ENCODE peak calls at places on chromosomes 1 and 21, in eight cellular contexts. I is C1 segment of cervical spinal cord; Z is mesothelial cell of epicardium; S is stimulated activated CD8-positive, alpha-beta memory T cell treated with anti-CD3 and anti-CD28 coated beads, Interleukin-7, amount 100 ng/mL, for 24 hours; O is stimulated activated CD4-positive, alpha-beta T cell treated with anti-CD3 and anti-CD28 coated beads, Interleukin-2, amount 100 ng/mL, for 48 hours; E is stimulated activated naive CD4-positive, alpha-beta T cell; L is BJ; Q is GM23338. X is an unnamed sample.

GRCh38 chr1:38003261-38004250 is 1.8 kb downstream of the FHL3 start:
- DNase-seq in I (no peak), Z (no peak), S (no peak), O (no peak), E (no peak), L (no peak), Q (peak; percentile 41), X (no peak)

GRCh38 chr1:162681127-162681435 is 48.8 kb downstream of the DDR2 start:
- DNase-seq in I (no peak), Z (no peak), S (no peak), O (no peak), E (no peak), L (no peak), Q (no peak), X (no peak)

GRCh38 chr1:236416165-236416564 is 22.1 kb downstream of the EDARADD start:
- DNase-seq in I (no peak), Z (no peak), S (no peak), O (no peak), E (no peak), L (no peak), Q (no peak), X (no peak)

GRCh38 chr1:158781104-158781503 is at the start of gene OR6N2:
- DNase-seq in I (no peak), Z (no peak), S (no peak), O (no peak), E (no peak), L (no peak), Q (no peak), X (no peak)

GRCh38 chr1:58573705-58574591 is 3.1 kb downstream of the TACSTD2 start:
- DNase-seq in I (no peak), Z (no peak), S (no peak), O (peak; percentile 25), E (no peak), L (no peak), Q (no peak), X (peak; percentile 61)

GRCh38 chr1:59107516-59107915 is 189.4 kb upstream of the FGGY start:
- DNase-seq in I (no peak), Z (no peak), S (no peak), O (no peak), E (no peak), L (no peak), Q (no peak), X (no peak)

GRCh38 chr1:84027368-84027767 is 28.4 kb upstream of the TTLL7 start:
- DNase-seq in I (no peak), Z (no peak), S (no peak), O (no peak), E (no peak), L (no peak), Q (peak; percentile 62), X (no peak)

GRCh38 chr1:43513471-43514173 is 17.1 kb upstream of the PTPRF start:
- DNase-seq in I (no peak), Z (no peak), S (no peak), O (no peak), E (no peak), L (no peak), Q (no peak), X (no peak)

GRCh38 chr1:55245781-55246180 is 30.6 kb upstream of the USP24 start:
- DNase-seq in I (no peak), Z (no peak), S (no peak), O (no peak), E (no peak), L (no peak), Q (no peak), X (no peak)

GRCh38 chr1:53122194-53122846 is 20.1 kb downstream of the SLC1A7 start:
- DNase-seq in I (no peak), Z (no peak), S (no peak), O (no peak), E (no peak), L (no peak), Q (no peak), X (no peak)

GRCh38 chr1:79043506-79043905 is 37.0 kb upstream of the ADGRL4 start:
- DNase-seq in I (no peak), Z (no peak), S (no peak), O (no peak), E (no peak), L (no peak), Q (peak; percentile 14), X (no peak)

GRCh38 chr1:238409947-238410346 is 519.2 kb upstream of the ZP4 start:
- DNase-seq in I (no peak), Z (no peak), S (no peak), O (no peak), E (no peak), L (no peak), Q (no peak), X (no peak)

GRCh38 chr1:181010789-181011188 is 11.9 kb downstream of the STX6 start:
- DNase-seq in I (no peak), Z (no peak), S (no peak), O (no peak), E (no peak), L (peak; percentile 55), Q (no peak), X (no peak)

GRCh38 chr1:185338719-185339622 is 21.9 kb upstream of the IVNS1ABP start:
- DNase-seq in I (no peak), Z (no peak), S (no peak), O (no peak), E (peak; percentile 4), L (no peak), Q (peak; percentile 21), X (peak; percentile 28)

GRCh38 chr1:117928881-117929339 is 511 bp downstream of the GDAP2 start:
- DNase-seq in I (no peak), Z (no peak), S (no peak), O (no peak), E (peak; percentile 47), L (peak; percentile 5), Q (peak; percentile 79), X (peak; percentile 10)

GRCh38 chr1:211480941-211481545 is 10.9 kb downstream of the RD3 start:
- DNase-seq in I (no peak), Z (no peak), S (no peak), O (no peak), E (no peak), L (no peak), Q (no peak), X (no peak)

GRCh38 chr1:10652626-10653025 is 143.8 kb downstream of the CASZ1 start:
- DNase-seq in I (no peak), Z (no peak), S (no peak), O (no peak), E (no peak), L (no peak), Q (no peak), X (no peak)

GRCh38 chr1:154857441-154858215 is 12.5 kb downstream of the KCNN3 start:
- DNase-seq in I (no peak), Z (no peak), S (no peak), O (no peak), E (no peak), L (no peak), Q (no peak), X (no peak)

GRCh38 chr1:11967028-11967547 is 13.2 kb upstream of the MFN2 start:
- DNase-seq in I (no peak), Z (no peak), S (no peak), O (no peak), E (no peak), L (no peak), Q (peak; percentile 94), X (peak; percentile 38)

GRCh38 chr21:31908106-31909031 is 35.5 kb downstream of the HUNK start:
- DNase-seq in I (no peak), Z (peak; percentile 60), S (no peak), O (no peak), E (no peak), L (peak; percentile 81), Q (peak; percentile 81), X (no peak)